ENCODE peak calls at places on chromosome 16, in five cellular contexts. One of them, this sample, is unnamed.

GRCh38 chr16:15954814-15955151 is 5.4 kb downstream of the ABCC1 start:
- ATAC-seq in K562: no peak
- ATAC-seq in upper lobe of left lung: peak; percentile 51
- ATAC-seq in Panc1: no peak
- ATAC-seq in HepG2: no peak
- ATAC-seq in this sample: peak; percentile 32

GRCh38 chr16:14449790-14450463 is 180.1 kb downstream of the PARN start:
- ATAC-seq in K562: no peak
- ATAC-seq in upper lobe of left lung: no peak
- ATAC-seq in Panc1: no peak
- ATAC-seq in HepG2: no peak
- ATAC-seq in this sample: no peak

GRCh38 chr16:46914556-46915201 is 30.5 kb downstream of the GPT2 start:
- ATAC-seq in K562: no peak
- ATAC-seq in upper lobe of left lung: no peak
- ATAC-seq in HepG2: no peak
- ATAC-seq in Panc1: no peak
- ATAC-seq in this sample: no peak

GRCh38 chr16:87723224-87723619 is 42.6 kb downstream of the KLHDC4 start:
- ATAC-seq in upper lobe of left lung: no peak
- ATAC-seq in Panc1: no peak
- ATAC-seq in HepG2: no peak
- ATAC-seq in K562: peak; percentile 61
- ATAC-seq in this sample: peak; percentile 53

GRCh38 chr16:14335297-14335696 is 264.2 kb downstream of the MRTFB start:
- ATAC-seq in upper lobe of left lung: no peak
- ATAC-seq in K562: no peak
- ATAC-seq in HepG2: no peak
- ATAC-seq in Panc1: no peak
- ATAC-seq in this sample: no peak

GRCh38 chr16:60419859-60420258 is 1616.4 kb downstream of the CDH8 start:
- ATAC-seq in Panc1: no peak
- ATAC-seq in HepG2: no peak
- ATAC-seq in upper lobe of left lung: no peak
- ATAC-seq in K562: no peak
- ATAC-seq in this sample: no peak

GRCh38 chr16:86343111-86343642 is 167.2 kb upstream of the FOXF1 start:
- ATAC-seq in Panc1: no peak
- ATAC-seq in HepG2: no peak
- ATAC-seq in upper lobe of left lung: no peak
- ATAC-seq in K562: no peak
- ATAC-seq in this sample: peak; percentile 93

GRCh38 chr16:87828071-87828971 is 41.0 kb downstream of the SLC7A5 start:
- ATAC-seq in upper lobe of left lung: no peak
- ATAC-seq in Panc1: peak; percentile 9
- ATAC-seq in K562: peak; percentile 25
- ATAC-seq in HepG2: peak; percentile 10
- ATAC-seq in this sample: no peak

GRCh38 chr16:57071840-57072541 is 20.4 kb upstream of the CPNE2 start:
- ATAC-seq in upper lobe of left lung: no peak
- ATAC-seq in HepG2: no peak
- ATAC-seq in K562: no peak
- ATAC-seq in Panc1: no peak
- ATAC-seq in this sample: peak; percentile 54

GRCh38 chr16:75099075-75099667 is 17.4 kb downstream of the LDHD start:
- ATAC-seq in HepG2: no peak
- ATAC-seq in Panc1: no peak
- ATAC-seq in K562: no peak
- ATAC-seq in upper lobe of left lung: no peak
- ATAC-seq in this sample: no peak

GRCh38 chr16:11139624-11140375 is 116.2 kb downstream of the SOCS1 start:
- ATAC-seq in HepG2: peak; percentile 37
- ATAC-seq in Panc1: no peak
- ATAC-seq in upper lobe of left lung: no peak
- ATAC-seq in K562: no peak
- ATAC-seq in this sample: no peak

GRCh38 chr16:31228206-31228605 is 11.3 kb upstream of the PYDC1 start:
- ATAC-seq in Panc1: no peak
- ATAC-seq in HepG2: peak; percentile 60
- ATAC-seq in upper lobe of left lung: no peak
- ATAC-seq in K562: peak; percentile 56
- ATAC-seq in this sample: no peak

GRCh38 chr16:535446-536405 is 8.2 kb downstream of the CAPN15 start:
- ATAC-seq in HepG2: no peak
- ATAC-seq in upper lobe of left lung: peak; percentile 68
- ATAC-seq in Panc1: peak; percentile 86
- ATAC-seq in K562: peak; percentile 72
- ATAC-seq in this sample: peak; percentile 56

GRCh38 chr16:12532871-12533610 is 270.6 kb downstream of the CPPED1 start:
- ATAC-seq in K562: no peak
- ATAC-seq in HepG2: no peak
- ATAC-seq in Panc1: no peak
- ATAC-seq in upper lobe of left lung: no peak
- ATAC-seq in this sample: no peak

GRCh38 chr16:16188827-16189226 is 34.5 kb downstream of the ABCC6 start:
- ATAC-seq in upper lobe of left lung: no peak
- ATAC-seq in HepG2: no peak
- ATAC-seq in Panc1: no peak
- ATAC-seq in K562: no peak
- ATAC-seq in this sample: no peak

GRCh38 chr16:72536673-72537435 is 364.9 kb upstream of the PMFBP1 start:
- ATAC-seq in upper lobe of left lung: no peak
- ATAC-seq in Panc1: no peak
- ATAC-seq in K562: no peak
- ATAC-seq in HepG2: no peak
- ATAC-seq in this sample: no peak

GRCh38 chr16:9092963-9093477 is 1.6 kb downstream of the HAPSTR1 start:
- ATAC-seq in K562: peak; percentile 1
- ATAC-seq in Panc1: no peak
- ATAC-seq in upper lobe of left lung: no peak
- ATAC-seq in HepG2: peak; percentile 5
- ATAC-seq in this sample: no peak

GRCh38 chr16:50282010-50282538 is 15.7 kb downstream of the ADCY7 start:
- ATAC-seq in HepG2: peak; percentile 6
- ATAC-seq in upper lobe of left lung: peak; percentile 80
- ATAC-seq in K562: peak; percentile 58
- ATAC-seq in Panc1: no peak
- ATAC-seq in this sample: peak; percentile 65

GRCh38 chr16:69340095-69340644 is 598 bp downstream of the NIP7 start:
- ATAC-seq in upper lobe of left lung: peak; percentile 13
- ATAC-seq in Panc1: no peak
- ATAC-seq in HepG2: peak; percentile 45
- ATAC-seq in K562: peak; percentile 17
- ATAC-seq in this sample: no peak

GRCh38 chr16:84239186-84239790 is 524 bp downstream of the KCNG4 start:
- ATAC-seq in Panc1: no peak
- ATAC-seq in K562: no peak
- ATAC-seq in HepG2: no peak
- ATAC-seq in upper lobe of left lung: no peak
- ATAC-seq in this sample: no peak

GRCh38 chr16:88569614-88569984 is 604 bp upstream of the ZC3H18 start:
- ATAC-seq in K562: peak; percentile 66
- ATAC-seq in HepG2: peak; percentile 66
- ATAC-seq in upper lobe of left lung: no peak
- ATAC-seq in Panc1: peak; percentile 42
- ATAC-seq in this sample: peak; percentile 45

GRCh38 chr16:80743273-80743672 is 61.1 kb downstream of the CDYL2 start:
- ATAC-seq in Panc1: no peak
- ATAC-seq in K562: no peak
- ATAC-seq in HepG2: no peak
- ATAC-seq in upper lobe of left lung: no peak
- ATAC-seq in this sample: no peak

GRCh38 chr16:30351001-30351441 is 4.1 kb downstream of the CD2BP2 start:
- ATAC-seq in Panc1: no peak
- ATAC-seq in upper lobe of left lung: no peak
- ATAC-seq in HepG2: no peak
- ATAC-seq in K562: no peak
- ATAC-seq in this sample: no peak

GRCh38 chr16:77974883-77975282 is 47.5 kb upstream of the CLEC3A start:
- ATAC-seq in Panc1: no peak
- ATAC-seq in K562: no peak
- ATAC-seq in HepG2: peak; percentile 27
- ATAC-seq in upper lobe of left lung: no peak
- ATAC-seq in this sample: no peak

GRCh38 chr16:74472010-74472409 is 50.7 kb upstream of the CLEC18B start:
- ATAC-seq in K562: no peak
- ATAC-seq in upper lobe of left lung: no peak
- ATAC-seq in Panc1: no peak
- ATAC-seq in HepG2: no peak
- ATAC-seq in this sample: no peak

GRCh38 chr16:57413301-57413730 is 8.7 kb downstream of the CCL17 start:
- ATAC-seq in K562: no peak
- ATAC-seq in Panc1: no peak
- ATAC-seq in upper lobe of left lung: no peak
- ATAC-seq in HepG2: no peak
- ATAC-seq in this sample: no peak

GRCh38 chr16:11032922-11033291 is 88.5 kb downstream of the CLEC16A start:
- ATAC-seq in HepG2: no peak
- ATAC-seq in Panc1: no peak
- ATAC-seq in K562: peak; percentile 61
- ATAC-seq in upper lobe of left lung: peak; percentile 6
- ATAC-seq in this sample: peak; percentile 87

GRCh38 chr16:49827806-49828428 is 28.0 kb downstream of the ZNF423 start:
- ATAC-seq in HepG2: no peak
- ATAC-seq in upper lobe of left lung: no peak
- ATAC-seq in Panc1: no peak
- ATAC-seq in K562: no peak
- ATAC-seq in this sample: peak; percentile 18

GRCh38 chr16:81333356-81333755 is 18.6 kb downstream of the GAN start:
- ATAC-seq in HepG2: no peak
- ATAC-seq in Panc1: no peak
- ATAC-seq in K562: no peak
- ATAC-seq in upper lobe of left lung: no peak
- ATAC-seq in this sample: no peak

GRCh38 chr16:88893127-88893968 is 26.9 kb upstream of the PABPN1L start:
- ATAC-seq in Panc1: no peak
- ATAC-seq in upper lobe of left lung: no peak
- ATAC-seq in HepG2: peak; percentile 7
- ATAC-seq in K562: no peak
- ATAC-seq in this sample: no peak

GRCh38 chr16:48561960-48562393 is 48.0 kb downstream of the N4BP1 start:
- ATAC-seq in Panc1: no peak
- ATAC-seq in K562: no peak
- ATAC-seq in HepG2: peak; percentile 94
- ATAC-seq in upper lobe of left lung: no peak
- ATAC-seq in this sample: no peak

GRCh38 chr16:88527186-88527936 is 42.8 kb upstream of the ZC3H18 start:
- ATAC-seq in Panc1: peak; percentile 82
- ATAC-seq in K562: peak; percentile 88
- ATAC-seq in HepG2: peak; percentile 79
- ATAC-seq in upper lobe of left lung: peak; percentile 67
- ATAC-seq in this sample: peak; percentile 70

GRCh38 chr16:35748621-35749252 is 2289.3 kb downstream of the TP53TG3F start:
- ATAC-seq in upper lobe of left lung: no peak
- ATAC-seq in HepG2: no peak
- ATAC-seq in K562: no peak
- ATAC-seq in Panc1: no peak
- ATAC-seq in this sample: no peak

GRCh38 chr16:82088483-82088882 is 53.4 kb downstream of the HSD17B2 start:
- ATAC-seq in upper lobe of left lung: no peak
- ATAC-seq in HepG2: no peak
- ATAC-seq in K562: no peak
- ATAC-seq in Panc1: no peak
- ATAC-seq in this sample: no peak

GRCh38 chr16:8589293-8590160 is 784 bp downstream of the TMEM114 start:
- ATAC-seq in K562: no peak
- ATAC-seq in Panc1: peak; percentile 78
- ATAC-seq in upper lobe of left lung: peak; percentile 16
- ATAC-seq in HepG2: peak; percentile 94
- ATAC-seq in this sample: no peak

GRCh38 chr16:66996983-66997358 is 8.6 kb downstream of the CES4A start:
- ATAC-seq in Panc1: no peak
- ATAC-seq in K562: no peak
- ATAC-seq in HepG2: peak; percentile 23
- ATAC-seq in upper lobe of left lung: no peak
- ATAC-seq in this sample: no peak
- TF ChIP-seq CTCF in Panc1: no peak
- TF ChIP-seq CTCF in K562: no peak
- TF ChIP-seq CTCF in HepG2: no peak
- TF ChIP-seq CTCF in upper lobe of left lung: no peak
- TF ChIP-seq CTCF in this sample: no peak

GRCh38 chr16:23504453-23505179 is 5.7 kb downstream of the GGA2 start:
- ATAC-seq in Panc1: peak; percentile 87
- ATAC-seq in upper lobe of left lung: peak; percentile 70
- ATAC-seq in HepG2: peak; percentile 62
- ATAC-seq in K562: peak; percentile 68
- ATAC-seq in this sample: peak; percentile 91
- TF ChIP-seq POLR2AphosphoS5 in Panc1: no peak
- TF ChIP-seq POLR2AphosphoS5 in upper lobe of left lung: peak; percentile 48
- TF ChIP-seq POLR2AphosphoS5 in HepG2: no peak
- TF ChIP-seq POLR2AphosphoS5 in K562: no peak
- TF ChIP-seq POLR2AphosphoS5 in this sample: peak; percentile 67

DNA sequence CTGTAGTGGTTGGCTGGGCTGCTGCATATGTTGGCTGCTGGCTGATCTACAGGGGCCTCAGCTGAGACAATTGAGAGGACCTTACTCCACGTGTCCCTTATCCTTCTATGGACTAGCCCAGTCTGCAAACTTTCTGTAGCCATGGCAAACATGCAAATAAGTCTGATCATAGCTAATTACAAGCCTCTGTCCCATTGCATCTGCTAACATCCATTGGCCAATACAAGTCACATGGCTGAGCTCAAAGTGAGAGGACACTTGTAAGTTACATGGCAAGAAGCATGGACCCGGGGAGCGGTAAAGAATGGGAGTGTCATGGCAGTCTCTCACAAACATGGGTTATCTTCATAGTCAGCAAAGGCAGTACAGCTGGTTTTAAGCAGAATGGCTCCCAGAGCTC is 11.6 kb upstream of the IL4R start:
- ATAC-seq in upper lobe of left lung: no peak
- ATAC-seq in HepG2: no peak
- ATAC-seq in Panc1: no peak
- ATAC-seq in K562: no peak
- ATAC-seq in this sample: no peak
- H3K4me1 ChIP-seq in upper lobe of left lung: no peaks in the 10 kb centered on the region
- H3K4me1 ChIP-seq in HepG2: no peaks in the 10 kb centered on the region
- H3K4me1 ChIP-seq in Panc1: no peaks in the 10 kb centered on the region
- H3K4me1 ChIP-seq in K562: no peaks in the 10 kb centered on the region
- H3K4me1 ChIP-seq in this sample: no peaks in the 10 kb centered on the region

DNA sequence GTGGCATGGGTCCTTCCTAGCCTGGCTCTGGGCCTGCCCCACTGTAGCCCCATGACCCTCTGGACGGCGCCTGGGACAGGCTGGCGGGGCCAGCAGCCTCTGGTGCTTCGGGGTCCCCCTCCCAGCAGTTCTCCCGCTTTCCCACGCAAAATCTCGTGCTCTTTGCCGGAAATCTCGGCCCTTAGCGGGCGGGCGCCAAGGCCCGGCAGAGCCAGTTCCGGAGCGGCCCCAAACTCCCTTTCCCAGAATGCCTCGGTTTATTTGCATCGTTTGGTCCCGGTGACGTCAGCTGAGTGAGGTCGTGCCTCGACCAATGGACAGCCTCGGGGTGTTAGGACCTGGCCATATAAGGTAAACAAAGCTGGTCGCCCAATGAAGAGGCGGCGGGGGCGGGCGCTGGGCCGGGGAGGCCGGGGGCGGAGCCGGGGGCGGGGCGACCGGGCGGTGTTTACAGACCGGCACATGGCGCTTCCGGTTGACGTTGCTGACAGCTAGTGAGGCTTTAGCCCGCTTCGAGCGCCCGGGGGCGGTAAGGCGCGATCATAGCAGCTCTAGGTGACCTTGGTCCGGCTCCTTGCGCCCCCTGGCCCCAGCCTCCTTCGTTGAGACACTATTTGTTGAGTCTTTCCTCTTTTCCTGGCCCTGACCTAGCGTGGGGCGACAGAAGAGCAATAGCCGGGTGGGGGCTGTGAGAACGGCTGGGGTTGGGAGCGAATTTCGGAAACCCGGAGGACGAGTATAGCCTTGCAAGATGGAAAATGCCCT is 1.5 kb upstream of the UBALD1 start:
- ATAC-seq in K562: peak; percentile 85
- ATAC-seq in Panc1: peak; percentile 88
- ATAC-seq in HepG2: peak; percentile 63
- ATAC-seq in upper lobe of left lung: peak; percentile 96
- ATAC-seq in this sample: peak; percentile 93
- TF ChIP-seq CTCF in K562: peak; percentile 90
- TF ChIP-seq CTCF in Panc1: no peak
- TF ChIP-seq CTCF in HepG2: peak; percentile 78
- TF ChIP-seq CTCF in upper lobe of left lung: peak; percentile 44
- TF ChIP-seq CTCF in this sample: peak; percentile 43

This sample was measured in gastroesophageal sphincter.